ENCODE peak calls at places on chromosome 21, in five cellular contexts. C is endothelial cell, Z is Right ventricle myocardium superior, N is H7, J is brain microvascular endothelial cell. U is an unnamed sample.
A peak's percentile ranks its signal among the peaks of the same experiment; 100 is the strongest.

GRCh38 chr21:38476385-38476784 is 21.9 kb downstream of the ERG start:
- DNase-seq in C (peak; percentile 72), Z (no peak), N (no peak), J (no peak), U (no peak)

GRCh38 chr21:34020005-34020847 is 53.2 kb upstream of the MRPS6 start:
- DNase-seq in C (no peak), Z (no peak), N (no peak), J (no peak), U (no peak)

GRCh38 chr21:45869121-45870007 is 112.2 kb upstream of the COL6A1 start:
- DNase-seq in C (no peak), Z (no peak), N (no peak), J (peak; percentile 65), U (no peak)

GRCh38 chr21:27371688-27372331 is 404.9 kb upstream of the ADAMTS5 start:
- DNase-seq in C (no peak), Z (no peak), N (no peak), J (peak; percentile 77), U (no peak)

GRCh38 chr21:46544824-46545223 is 60.1 kb downstream of the S100B start:
- DNase-seq in C (no peak), Z (no peak), N (no peak), J (no peak), U (no peak)

GRCh38 chr21:37268186-37268503 is 1.0 kb upstream of the VPS26C start:
- DNase-seq in C (no peak), Z (no peak), N (no peak), J (no peak), U (no peak)

GRCh38 chr21:14114251-14114650 is 96.5 kb downstream of the LIPI start:
- DNase-seq in C (no peak), Z (no peak), N (peak; percentile 1), J (no peak), U (no peak)

GRCh38 chr21:27645285-27645684 is 678.4 kb upstream of the ADAMTS5 start:
- DNase-seq in C (no peak), Z (no peak), N (no peak), J (peak; percentile 31), U (no peak)

GRCh38 chr21:40146201-40146890 is 279.1 kb downstream of the PCP4 start:
- DNase-seq in C (no peak), Z (no peak), N (no peak), J (no peak), U (no peak)

GRCh38 chr21:44324854-44325107 is 14.4 kb downstream of the CFAP410 start:
- DNase-seq in C (no peak), Z (no peak), N (no peak), J (no peak), U (no peak)

GRCh38 chr21:41948404-41948895 is 5.4 kb downstream of the C2CD2 start:
- DNase-seq in C (no peak), Z (no peak), N (no peak), J (no peak), U (no peak)

GRCh38 chr21:31164713-31165694 is 126.7 kb upstream of the KRTAP19-8 start:
- DNase-seq in C (no peak), Z (no peak), N (no peak), J (no peak), U (no peak)

GRCh38 chr21:33698088-33698487 is 55.8 kb downstream of the ITSN1 start:
- DNase-seq in C (no peak), Z (no peak), N (no peak), J (no peak), U (no peak)

GRCh38 chr21:45330851-45331261 is 43.2 kb upstream of the POFUT2 start:
- DNase-seq in C (no peak), Z (peak; percentile 22), N (peak; percentile 62), J (no peak), U (no peak)

GRCh38 chr21:36005018-36005417 is 55.3 kb downstream of the SETD4 start:
- DNase-seq in C (no peak), Z (no peak), N (peak; percentile 16), J (no peak), U (no peak)